ENCODE peak calls at places on chromosomes 11 and 22, in nine cellular contexts. R, X, U, C, M, I, G, P and W are unnamed samples.
A peak's percentile ranks its signal among the peaks of the same experiment; 100 is the strongest.

GRCh38 chr11:24705474-24705873 is 208.6 kb downstream of the LUZP2 start:
- DNase-seq in R (no peak), X (no peak), U (no peak), C (no peak), M (no peak), I (no peak), G (no peak), P (no peak), W (no peak)

GRCh38 chr22:44546686-44547310 is 48.8 kb upstream of the RTL6 start:
- DNase-seq in R (no peak), X (no peak), U (no peak), C (no peak), M (no peak), I (no peak), G (no peak), P (no peak), W (no peak)

GRCh38 chr11:73243093-73243485 is 25.0 kb downstream of the P2RY2 start:
- DNase-seq in R (no peak), X (peak; percentile 46), U (no peak), C (no peak), M (no peak), I (peak; percentile 32), G (no peak), P (no peak), W (no peak)

GRCh38 chr11:2789791-2790580 is 90.2 kb upstream of the KCNQ1OT1 start:
- DNase-seq in R (no peak), X (no peak), U (no peak), C (no peak), M (peak; percentile 4), I (peak; percentile 20), G (no peak), P (peak; percentile 13), W (peak; percentile 2)

GRCh38 chr22:41863472-41863871 is 30.6 kb downstream of the SREBF2 start:
- DNase-seq in R (no peak), X (no peak), U (no peak), C (no peak), M (no peak), I (no peak), G (no peak), P (no peak), W (no peak)

GRCh38 chr11:71218789-71219499 is 33.4 kb downstream of the SHANK2 start:
- DNase-seq in R (no peak), X (peak; percentile 33), U (no peak), C (no peak), M (no peak), I (peak; percentile 25), G (no peak), P (no peak), W (peak; percentile 45)

GRCh38 chr11:43515090-43515489 is 156.4 kb downstream of the TTC17 start:
- DNase-seq in R (no peak), X (no peak), U (no peak), C (peak; percentile 53), M (peak; percentile 10), I (no peak), G (no peak), P (no peak), W (no peak)

GRCh38 chr11:36149538-36150242 is 139.5 kb downstream of the COMMD9 start:
- DNase-seq in R (peak; percentile 47), X (no peak), U (peak; percentile 35), C (peak; percentile 97), M (peak; percentile 46), I (peak; percentile 87), G (no peak), P (peak; percentile 31), W (peak; percentile 74)

GRCh38 chr11:9344046-9344680 is 29.8 kb upstream of the TMEM41B start:
- DNase-seq in R (no peak), X (no peak), U (no peak), C (no peak), M (no peak), I (no peak), G (no peak), P (no peak), W (no peak)

GRCh38 chr11:126529037-126529436 is 173.6 kb downstream of the ST3GAL4 start:
- DNase-seq in R (no peak), X (peak; percentile 62), U (no peak), C (no peak), M (no peak), I (no peak), G (no peak), P (no peak), W (no peak)

GRCh38 chr11:11320820-11321219 is 32.2 kb downstream of the CSNK2A3 start:
- DNase-seq in R (no peak), X (no peak), U (no peak), C (no peak), M (no peak), I (no peak), G (no peak), P (no peak), W (no peak)

GRCh38 chr11:27012254-27012921 is 18.5 kb downstream of the FIBIN start:
- DNase-seq in R (no peak), X (no peak), U (peak; percentile 9), C (peak; percentile 87), M (no peak), I (no peak), G (no peak), P (peak; percentile 31), W (no peak)

GRCh38 chr11:63610604-63611394 is 3.4 kb downstream of the PLAAT3 start:
- DNase-seq in R (no peak), X (no peak), U (no peak), C (peak; percentile 89), M (no peak), I (no peak), G (no peak), P (no peak), W (no peak)

GRCh38 chr22:39658367-39658766 is 87.8 kb downstream of the CACNA1I start:
- DNase-seq in R (no peak), X (no peak), U (no peak), C (peak; percentile 36), M (no peak), I (no peak), G (peak; percentile 26), P (no peak), W (no peak)

GRCh38 chr11:33620423-33621120 is 80.1 kb downstream of the C11orf91 start:
- DNase-seq in R (no peak), X (no peak), U (no peak), C (peak; percentile 61), M (no peak), I (no peak), G (no peak), P (no peak), W (no peak)

DNA sequence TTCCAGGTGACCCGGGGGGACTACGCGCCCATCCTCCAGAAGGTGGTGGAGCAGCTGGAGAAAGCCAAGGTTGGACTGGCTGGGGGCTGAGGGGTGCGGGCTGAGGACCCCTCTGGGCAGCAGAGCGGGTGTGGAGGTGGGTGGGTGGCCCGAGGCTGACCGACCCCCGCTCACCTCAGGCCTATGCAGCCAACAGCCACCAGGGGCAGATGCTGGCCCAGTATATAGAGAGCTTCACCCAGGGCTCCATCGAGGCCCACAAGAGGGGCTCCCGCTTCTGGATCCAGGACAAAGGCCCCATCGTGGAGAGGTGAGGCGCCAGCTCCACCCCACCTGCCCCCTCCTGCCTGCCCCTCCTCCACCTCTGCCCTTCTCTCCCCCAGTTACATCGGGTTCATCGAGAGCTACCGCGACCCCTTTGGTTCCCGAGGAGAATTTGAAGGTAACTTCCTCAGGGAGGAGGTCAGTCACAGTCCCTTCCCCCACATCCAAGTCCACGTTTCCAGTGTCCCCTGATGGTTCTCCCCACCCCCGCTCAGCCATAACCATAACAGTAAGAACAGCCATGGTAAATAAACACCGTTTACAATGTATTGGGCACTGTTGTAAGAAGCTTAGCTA is 11.2 kb downstream of the DPP3 start:
- DNase-seq in R (no peak), X (no peak), U (no peak), C (no peak), M (no peak), I (no peak), G (no peak), P (no peak), W (no peak)
- H3K36me3 ChIP-seq in R (no peaks in the 10 kb centered on the region), X (peaks cover 43% of the 10 kb centered on the region), U (peaks cover 37% of the 10 kb centered on the region), C (peaks cover 17% of the 10 kb centered on the region), M (peaks cover 20% of the 10 kb centered on the region), I (peaks cover 4% of the 10 kb centered on the region), G (peaks cover 6% of the 10 kb centered on the region), P (no peaks in the 10 kb centered on the region), W (peaks cover 34% of the 10 kb centered on the region)

GRCh38 chr11:62556872-62557631 is 10.4 kb upstream of the AHNAK start:
- DNase-seq in R (peak; percentile 74), X (no peak), U (no peak), C (no peak), M (no peak), I (no peak), G (peak; percentile 54), P (no peak), W (no peak)
- H3K4me3 ChIP-seq in R (peak overlapping the region; percentile 42), X (no peak overlapping the region), U (no peak overlapping the region), C (no peak overlapping the region), M (no peak overlapping the region), I (no peak overlapping the region), G (peak overlapping the region; percentile 14), P (peak overlapping the region; percentile 7), W (no peak overlapping the region)

GRCh38 chr22:36225333-36225922 is 13.9 kb downstream of the APOL2 start:
- DNase-seq in R (no peak), X (no peak), U (no peak), C (no peak), M (no peak), I (no peak), G (no peak), P (no peak), W (no peak)

GRCh38 chr22:36223504-36223903 is 15.8 kb downstream of the APOL2 start:
- DNase-seq in R (no peak), X (no peak), U (no peak), C (no peak), M (no peak), I (no peak), G (no peak), P (no peak), W (no peak)

GRCh38 chr22:36221799-36222751 is 17.3 kb downstream of the APOL2 start:
- DNase-seq in R (peak; percentile 34), X (peak; percentile 85), U (peak; percentile 17), C (peak; percentile 49), M (peak; percentile 62), I (peak; percentile 53), G (peak; percentile 42), P (peak; percentile 41), W (no peak)

GRCh38 chr22:36224245-36224644 is 15.1 kb downstream of the APOL2 start:
- DNase-seq in R (no peak), X (no peak), U (no peak), C (no peak), M (no peak), I (no peak), G (no peak), P (no peak), W (no peak)

GRCh38 chr22:36222887-36223450 is 16.4 kb downstream of the APOL2 start:
- DNase-seq in R (no peak), X (no peak), U (no peak), C (no peak), M (no peak), I (no peak), G (no peak), P (no peak), W (no peak)
- H3K4me1 ChIP-seq in R (no peaks in the 10 kb centered on the region), X (no peaks in the 10 kb centered on the region), U (peaks cover 5% of the 10 kb centered on the region), C (no peaks in the 10 kb centered on the region), M (no peaks in the 10 kb centered on the region), I (no peaks in the 10 kb centered on the region), G (peaks cover 4% of the 10 kb centered on the region), P (no peaks in the 10 kb centered on the region), W (peaks cover 3% of the 10 kb centered on the region)

DNA sequence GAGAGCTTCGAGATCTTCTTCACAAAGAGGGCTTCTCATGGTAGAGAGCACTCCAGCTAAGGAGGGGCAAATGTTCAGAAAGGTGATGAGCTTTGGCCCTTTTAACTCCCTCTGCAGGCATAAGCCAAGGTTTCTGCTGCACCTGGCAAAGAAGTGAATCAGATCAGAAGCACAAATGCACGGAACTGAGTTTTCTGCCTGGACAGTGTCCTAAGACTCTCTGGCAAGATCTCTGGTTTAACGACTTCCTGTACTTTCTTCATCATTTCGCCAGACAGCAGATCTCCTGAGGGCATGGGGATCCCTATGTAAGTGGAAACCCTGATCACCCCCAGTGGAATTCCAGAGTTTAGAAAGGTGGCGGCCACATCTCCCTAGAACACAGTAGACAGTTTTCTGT is 37.2 kb downstream of the POU2AF3 start:
- DNase-seq in R (no peak), X (no peak), U (no peak), C (peak; percentile 52), M (no peak), I (no peak), G (no peak), P (no peak), W (no peak)
- H3K36me3 ChIP-seq in R (no peaks in the 10 kb centered on the region), X (no peaks in the 10 kb centered on the region), U (no peaks in the 10 kb centered on the region), C (no peaks in the 10 kb centered on the region), M (no peaks in the 10 kb centered on the region), I (no peaks in the 10 kb centered on the region), G (no peaks in the 10 kb centered on the region), P (no peaks in the 10 kb centered on the region), W (no peaks in the 10 kb centered on the region)